ENCODE peak calls at places on chromosomes 16 and 17, in seven cellular contexts. J is CD8-positive, alpha-beta T cell; E is cardiac fibroblast; H is AG09309; P is BJ; D is fibroblast of pulmonary artery; Y is bronchial epithelial cell. U is an unnamed sample.

GRCh38 chr16:73116576-73116975 is 68.6 kb upstream of the ZFHX3 start:
- DNase-seq in J (no peak), E (no peak), H (no peak), P (no peak), D (no peak), Y (no peak), U (no peak)

GRCh38 chr17:27591986-27592385 is 39.0 kb upstream of the LGALS9 start:
- DNase-seq in J (no peak), E (no peak), H (no peak), P (no peak), D (no peak), Y (no peak), U (no peak)

GRCh38 chr16:53559552-53559951 is 56.5 kb upstream of the AKTIP start:
- DNase-seq in J (no peak), E (no peak), H (no peak), P (no peak), D (no peak), Y (no peak), U (no peak)

GRCh38 chr16:65525743-65526142 is 403.9 kb upstream of the CDH11 start:
- DNase-seq in J (no peak), E (no peak), H (no peak), P (no peak), D (no peak), Y (no peak), U (no peak)

GRCh38 chr16:30185683-30186421 is 2.5 kb downstream of the CORO1A start:
- DNase-seq in J (peak; percentile 85), E (no peak), H (no peak), P (no peak), D (no peak), Y (no peak), U (no peak)

GRCh38 chr17:31492880-31493655 is 101.6 kb downstream of the RAB11FIP4 start:
- DNase-seq in J (peak; percentile 65), E (no peak), H (no peak), P (no peak), D (no peak), Y (no peak), U (no peak)

GRCh38 chr16:54331241-54332002 is 44.8 kb upstream of the IRX3 start:
- DNase-seq in J (no peak), E (no peak), H (no peak), P (no peak), D (no peak), Y (no peak), U (no peak)

GRCh38 chr16:54403580-54403979 is 117.0 kb upstream of the IRX3 start:
- DNase-seq in J (no peak), E (no peak), H (no peak), P (no peak), D (no peak), Y (no peak), U (no peak)

GRCh38 chr17:80924807-80925610 is 66.6 kb upstream of the CHMP6 start:
- DNase-seq in J (no peak), E (no peak), H (no peak), P (no peak), D (no peak), Y (no peak), U (no peak)
- TF ChIP-seq CTCF in J (no peak), E (no peak), H (no peak), P (no peak), D (no peak), Y (no peak), U (no peak)

GRCh38 chr17:2215616-2216364 is 87.8 kb downstream of the SMG6 start:
- DNase-seq in J (peak; percentile 75), E (peak; percentile 88), H (peak; percentile 83), P (peak; percentile 90), D (peak; percentile 94), Y (no peak), U (peak; percentile 44)
- H3K4me3 ChIP-seq in J (peak overlapping the region; percentile 42), E (peak overlapping the region; percentile 40), H (peak overlapping the region; percentile 34), P (peak overlapping the region; percentile 3), D (peak overlapping the region; percentile 17), Y (no peak overlapping the region), U (no peak overlapping the region)

GRCh38 chr17:34894971-34895370 is 66.3 kb downstream of the CCT6B start:
- DNase-seq in J (no peak), E (no peak), H (no peak), P (no peak), D (no peak), Y (no peak), U (no peak)

GRCh38 chr17:34895388-34895787 is 65.9 kb downstream of the CCT6B start:
- DNase-seq in J (no peak), E (no peak), H (no peak), P (no peak), D (no peak), Y (no peak), U (no peak)

DNA sequence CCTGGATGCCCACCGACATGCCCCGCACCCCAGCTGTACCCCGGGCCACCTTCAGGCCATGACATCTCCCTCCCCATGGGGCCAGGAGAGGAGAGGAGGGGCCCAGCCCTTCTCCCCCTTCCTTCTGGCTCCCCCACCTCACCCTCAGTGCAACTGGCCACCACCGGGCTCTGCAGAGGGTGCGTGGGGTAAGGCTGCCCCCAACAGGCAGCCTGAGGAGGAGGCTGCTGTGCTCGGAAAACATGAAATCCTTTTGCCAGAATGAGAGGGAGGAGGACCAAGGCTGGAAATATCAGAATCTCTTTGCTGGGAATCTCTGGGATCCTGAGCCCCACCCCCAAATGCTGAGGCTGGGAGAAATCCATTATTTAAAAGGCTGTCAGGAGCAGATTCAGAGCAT is 68.4 kb downstream of the CCT6B start:
- DNase-seq in J (no peak), E (no peak), H (no peak), P (no peak), D (no peak), Y (no peak), U (no peak)
- TF ChIP-seq CTCF in J (no peak), E (peak; percentile 31), H (peak; percentile 48), P (peak; percentile 43), D (peak; percentile 29), Y (peak; percentile 37), U (peak; percentile 74)

GRCh38 chr17:4901648-4902344 is 1.1 kb downstream of the CHRNE start:
- DNase-seq in J (no peak), E (no peak), H (no peak), P (no peak), D (no peak), Y (no peak), U (no peak)

GRCh38 chr17:4900231-4901107 is 1.1 kb downstream of the C17orf107 start:
- DNase-seq in J (peak; percentile 45), E (no peak), H (no peak), P (no peak), D (no peak), Y (no peak), U (no peak)

GRCh38 chr17:4902540-4902939 is 358 bp downstream of the CHRNE start:
- DNase-seq in J (no peak), E (no peak), H (no peak), P (no peak), D (no peak), Y (no peak), U (no peak)

GRCh38 chr17:4899341-4900230 is at the start of gene C17orf107:
- DNase-seq in J (peak; percentile 87), E (peak; percentile 79), H (no peak), P (no peak), D (peak; percentile 87), Y (peak; percentile 86), U (no peak)

GRCh38 chr17:4901108-4901647 is 1.7 kb downstream of the CHRNE start:
- DNase-seq in J (no peak), E (no peak), H (no peak), P (no peak), D (no peak), Y (no peak), U (no peak)
- H3K4me3 ChIP-seq in J (no peak overlapping the region), E (no peak overlapping the region), H (no peak overlapping the region), P (no peak overlapping the region), D (no peak overlapping the region), Y (no peak overlapping the region), U (no peak overlapping the region)

GRCh38 chr17:63437287-63438091 is 8.6 kb downstream of the CYB561 start:
- DNase-seq in J (no peak), E (no peak), H (no peak), P (no peak), D (no peak), Y (no peak), U (no peak)

GRCh38 chr17:63434951-63435571 is 11.0 kb downstream of the CYB561 start:
- DNase-seq in J (peak; percentile 36), E (peak; percentile 52), H (no peak), P (no peak), D (peak; percentile 41), Y (peak; percentile 76), U (no peak)

GRCh38 chr17:63436523-63437110 is 9.5 kb downstream of the CYB561 start:
- DNase-seq in J (no peak), E (no peak), H (no peak), P (no peak), D (peak; percentile 56), Y (no peak), U (no peak)

GRCh38 chr17:63433746-63434591 is 12.1 kb downstream of the CYB561 start:
- DNase-seq in J (no peak), E (peak; percentile 95), H (peak; percentile 90), P (peak; percentile 74), D (peak; percentile 93), Y (peak; percentile 24), U (no peak)

DNA sequence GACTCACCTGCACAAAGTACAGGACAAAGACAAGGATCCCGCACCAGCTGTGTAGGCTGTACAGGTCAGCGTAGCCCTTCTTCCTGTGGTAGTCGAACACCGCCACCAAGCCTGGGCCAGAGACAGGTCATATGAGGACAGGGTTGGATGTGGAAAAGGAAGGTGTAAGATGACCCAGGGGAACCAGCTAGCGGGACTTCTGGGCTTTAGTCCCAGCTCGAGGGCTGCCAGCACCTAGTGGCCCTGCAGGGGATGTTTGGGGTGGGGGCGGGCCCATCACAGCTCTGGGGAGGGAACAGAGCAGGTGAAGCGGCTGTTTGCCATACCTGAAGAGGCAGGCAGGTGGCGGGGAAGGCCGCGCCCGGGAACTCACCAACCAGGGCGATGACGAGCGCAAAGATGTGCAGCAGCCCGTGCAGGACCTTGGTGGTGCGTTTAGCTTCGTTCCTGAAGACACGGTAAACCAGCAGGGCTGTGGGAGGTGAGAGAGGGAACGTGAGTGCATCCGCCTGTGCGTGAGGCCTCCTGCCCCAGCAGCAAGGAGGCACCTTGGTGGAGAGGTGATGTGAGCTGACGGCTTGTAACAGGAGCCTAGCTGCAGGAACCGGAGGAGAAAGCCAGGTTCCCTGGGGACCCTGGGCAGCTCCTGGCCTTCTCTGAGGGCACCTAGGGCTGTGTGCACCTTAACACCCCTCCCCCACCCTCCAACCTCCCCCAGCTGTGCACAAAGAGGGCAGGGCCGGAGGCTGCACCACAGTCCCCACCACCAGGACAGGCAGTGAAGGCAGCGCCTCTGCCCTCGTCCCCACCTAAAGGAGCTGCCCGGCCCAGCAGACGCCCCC is 10.2 kb downstream of the CYB561 start:
- DNase-seq in J (no peak), E (no peak), H (no peak), P (no peak), D (no peak), Y (peak; percentile 31), U (no peak)
- TF ChIP-seq CTCF in J (no peak), E (no peak), H (no peak), P (no peak), D (no peak), Y (peak; percentile 66), U (no peak)

DNA sequence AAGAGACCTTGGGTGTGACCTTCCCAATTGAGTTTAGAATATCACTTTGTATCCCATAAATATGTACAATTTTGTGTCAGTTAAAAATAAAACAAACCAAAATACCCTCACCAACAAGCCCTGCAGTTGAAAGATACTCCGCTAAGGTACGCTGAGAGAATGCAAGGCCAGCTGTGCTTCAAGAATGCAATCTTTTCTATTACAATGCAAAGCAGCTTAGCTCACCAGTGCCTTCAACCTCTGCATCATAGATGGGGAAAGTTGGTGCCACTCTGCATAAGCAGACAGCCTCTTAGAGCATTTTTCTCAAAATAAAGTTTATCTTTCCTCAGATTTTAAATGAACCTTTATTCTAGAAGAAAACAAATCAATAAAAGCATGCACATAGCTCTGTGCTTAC is 139.8 kb upstream of the SALL1 start:
- DNase-seq in J (no peak), E (no peak), H (no peak), P (no peak), D (no peak), Y (no peak), U (no peak)
- H3K4me3 ChIP-seq in J (no peak overlapping the region), E (no peak overlapping the region), H (no peak overlapping the region), P (no peak overlapping the region), D (no peak overlapping the region), Y (no peak overlapping the region), U (no peak overlapping the region)